ENCODE peak calls at places on chromosomes 16 and 17, in four cellular contexts. B, H, O and U are unnamed samples. For H3K4me1, the result is how much of the 10 kb centered on the place peaks cover.

GRCh38 chr16:56589141-56590039 is at the start of gene MT3:
- DNase-seq in B (no peak), H (no peak), O (no peak), U (no peak)

GRCh38 chr16:11367483-11367906 is 22.2 kb downstream of the RMI2 start:
- DNase-seq in B (no peak), H (no peak), O (no peak), U (no peak)

GRCh38 chr17:45732926-45733505 is 51.1 kb upstream of the CRHR1 start:
- DNase-seq in B (no peak), H (no peak), O (no peak), U (no peak)

GRCh38 chr16:73768786-73769203 is 527.8 kb upstream of the PSMD7 start:
- DNase-seq in B (no peak), H (peak), O (no peak), U (no peak)

GRCh38 chr16:31568577-31569359 is 41.1 kb downstream of the AHSP start:
- DNase-seq in B (peak), H (peak), O (no peak), U (peak)

GRCh38 chr17:40361063-40361924 is 3.2 kb downstream of the GJD3 start:
- DNase-seq in B (no peak), H (no peak), O (no peak), U (no peak)

GRCh38 chr17:80819422-80820164 is 172.0 kb upstream of the CHMP6 start:
- DNase-seq in B (no peak), H (no peak), O (no peak), U (no peak)

GRCh38 chr16:28984619-28985135 is at the start of gene LAT:
- DNase-seq in B (no peak), H (peak), O (no peak), U (no peak)

GRCh38 chr17:1992541-1992940 is 32.6 kb downstream of the RTN4RL1 start:
- DNase-seq in B (no peak), H (no peak), O (no peak), U (peak)

GRCh38 chr17:14197582-14197981 is 39.1 kb downstream of the CDRT15 start:
- DNase-seq in B (no peak), H (peak), O (no peak), U (no peak)

DNA sequence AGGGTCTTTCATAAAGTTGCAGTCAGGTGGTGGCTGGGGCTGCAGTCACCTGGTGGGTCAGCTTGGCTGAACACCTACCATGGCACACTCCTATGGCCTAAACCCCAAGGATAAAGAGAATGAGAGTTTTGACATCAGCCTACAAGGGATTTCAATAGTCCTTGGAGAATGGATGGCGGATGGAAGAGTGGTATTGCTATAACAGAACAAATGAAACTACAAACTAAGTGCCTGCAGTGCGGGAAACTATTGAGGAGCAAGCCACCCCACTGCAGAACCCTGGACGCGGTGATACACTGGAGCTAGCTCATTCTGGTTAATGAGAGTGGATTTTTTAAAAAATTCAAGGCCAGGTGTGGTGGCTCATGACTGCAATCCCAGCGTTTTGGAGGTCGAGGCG is 3.0 kb upstream of the PRPSAP2 start:
- DNase-seq in B (no peak), H (no peak), O (no peak), U (no peak)
- H3K4me3 ChIP-seq in B (no peak), H (no peak), O (no peak), U (peak)

DNA sequence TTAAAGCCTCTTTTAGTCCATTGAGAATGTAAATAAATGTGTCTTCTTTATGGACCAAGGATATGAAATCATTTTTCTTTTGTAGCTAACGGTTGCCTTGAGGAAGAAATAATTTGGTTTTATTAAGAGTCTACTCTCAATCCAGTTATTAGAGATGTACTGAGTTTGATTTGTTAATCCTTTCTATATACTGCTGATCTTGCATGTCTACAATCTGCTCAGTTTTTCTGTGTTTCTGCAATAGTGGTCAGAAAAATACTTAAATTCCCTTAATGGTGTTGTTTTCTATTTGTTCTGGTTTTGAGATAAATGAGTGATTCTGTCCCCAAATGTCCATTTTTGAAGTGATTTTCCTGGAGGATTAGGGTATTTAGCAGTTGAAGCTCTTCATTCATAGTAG is 54.9 kb downstream of the CYLD start:
- DNase-seq in B (no peak), H (no peak), O (no peak), U (no peak)
- H3K4me1 ChIP-seq in B (under half), H (under half), O (under half), U (under half)

DNA sequence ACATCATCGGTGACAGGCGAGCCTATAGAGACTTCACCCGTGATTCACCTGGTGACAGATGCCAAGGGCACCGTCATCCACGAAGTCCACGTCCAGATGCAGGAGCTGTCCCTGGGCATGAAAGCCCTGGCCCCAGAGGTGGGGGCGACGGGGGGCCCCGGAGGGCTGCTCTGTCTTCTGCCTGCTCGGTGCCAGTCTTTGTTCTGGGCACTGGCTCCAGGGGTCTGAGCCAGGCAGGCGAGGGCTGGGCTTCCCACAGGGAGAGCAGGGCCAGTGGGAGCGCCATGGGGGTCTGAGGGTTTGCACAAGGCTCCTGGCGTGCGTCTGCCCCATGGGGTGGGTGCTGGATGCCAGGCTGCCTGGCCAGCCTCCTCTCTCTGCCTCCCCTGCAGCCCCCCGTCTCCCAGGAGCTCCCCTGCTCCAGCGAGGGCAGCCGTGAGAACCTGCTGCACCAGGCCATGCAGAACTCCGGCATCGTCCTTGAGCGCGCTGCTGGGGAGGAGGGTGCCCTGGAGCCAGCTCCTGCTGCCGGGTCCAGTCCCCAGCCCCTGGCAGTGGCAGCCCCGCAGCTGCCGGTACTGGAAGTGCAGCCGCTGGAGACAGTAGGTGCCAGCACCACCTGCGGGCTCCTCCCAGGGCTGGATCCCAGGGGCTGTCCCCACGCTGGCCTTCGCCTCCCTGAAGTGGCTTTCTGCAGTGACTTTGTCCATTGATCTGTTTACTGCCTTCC is 3.0 kb upstream of the DNASE1L2 start:
- DNase-seq in B (no peak), H (no peak), O (no peak), U (no peak)
- H3K4me3 ChIP-seq in B (no peak), H (no peak), O (no peak), U (no peak)

DNA sequence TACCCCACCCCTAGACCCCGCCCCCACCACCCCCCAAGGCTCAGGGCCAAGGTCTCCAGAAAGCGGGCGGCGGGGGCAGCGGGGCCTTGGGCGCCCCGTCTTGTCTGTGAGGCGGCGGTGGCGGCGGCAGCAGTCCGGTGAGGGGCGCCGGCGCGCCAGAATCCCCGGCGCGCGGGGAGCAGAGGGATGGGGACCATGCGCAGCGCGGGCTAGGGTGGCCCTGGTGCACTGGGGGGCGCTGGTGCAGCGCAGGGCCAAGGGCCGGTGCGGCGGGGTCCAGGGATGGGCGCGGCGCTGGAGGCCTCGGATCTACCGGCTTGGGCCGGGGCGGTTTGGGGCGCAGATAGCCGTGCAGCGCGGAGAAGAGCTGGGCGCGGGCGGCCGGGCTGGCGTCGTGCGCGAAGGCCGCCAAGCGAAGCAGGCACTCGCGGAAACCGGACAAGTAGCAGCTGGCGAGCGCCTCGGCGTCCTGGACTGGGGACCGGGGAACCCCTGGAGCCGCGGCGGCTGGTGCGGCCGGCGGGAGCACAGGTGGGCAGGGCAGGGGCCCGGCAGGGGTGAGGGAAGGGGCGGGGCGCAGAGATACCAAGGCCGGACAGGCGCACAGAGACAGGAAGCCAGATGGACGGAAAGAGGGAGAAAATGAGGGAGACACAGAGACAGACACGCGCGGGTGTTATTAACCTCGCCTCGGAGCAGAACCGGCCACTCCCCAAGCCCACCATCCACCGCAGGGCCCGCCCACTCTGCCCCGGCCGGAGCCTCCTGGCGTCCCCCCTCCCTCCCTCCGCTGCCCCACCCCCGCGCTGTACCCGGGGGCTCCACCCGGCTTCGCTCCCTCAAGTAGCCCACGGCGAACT is 2.1 kb downstream of the HES7 start:
- DNase-seq in B (peak), H (peak), O (no peak), U (no peak)
- H3K4me1 ChIP-seq in B (under half), H (under half), O (half or more), U (half or more)

DNA sequence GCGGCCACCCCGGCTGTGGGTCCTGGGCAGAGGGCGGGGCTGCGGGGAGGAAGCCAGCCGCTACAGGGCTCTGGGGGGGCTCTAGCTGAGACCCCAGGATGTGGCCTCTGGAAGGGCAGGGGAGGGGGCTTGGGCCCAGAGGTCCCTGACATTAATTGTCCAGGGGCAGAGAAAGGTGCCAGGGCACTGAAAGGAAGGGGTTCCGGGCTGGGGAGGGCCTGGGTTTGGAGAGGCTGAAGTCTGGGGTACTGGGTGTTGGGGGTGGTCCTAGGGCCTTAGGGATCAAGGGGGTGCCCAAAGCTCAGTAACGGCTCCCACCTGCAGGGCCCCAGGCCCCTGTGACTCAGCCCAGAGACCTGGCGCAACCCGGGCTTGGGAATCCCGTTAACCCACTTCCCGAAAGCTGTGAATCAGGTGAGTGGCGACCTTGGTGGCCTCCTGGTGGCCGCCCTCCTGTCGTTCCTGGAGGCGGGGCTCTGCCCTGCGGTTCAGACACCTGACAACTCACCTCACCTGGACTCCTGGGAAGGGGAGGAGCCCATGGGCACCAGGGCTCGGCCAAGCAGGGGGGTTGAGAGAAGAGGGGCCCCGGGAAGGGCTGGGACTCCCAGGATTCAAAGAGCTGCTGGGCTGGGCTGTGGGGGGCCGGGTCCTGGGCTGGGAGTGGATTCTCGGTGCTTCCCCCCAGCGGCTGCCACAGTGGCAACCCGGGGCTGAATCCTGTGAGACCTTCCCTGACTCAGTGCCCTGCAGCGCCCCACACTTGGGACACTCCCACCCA is 465 bp upstream of the PRSS22 start:
- DNase-seq in B (no peak), H (no peak), O (no peak), U (no peak)
- H3K4me3 ChIP-seq in B (no peak), H (no peak), O (peak), U (no peak)

GRCh38 chr17:81959362-81960129 is 1.4 kb downstream of the NOTUM start:
- DNase-seq in B (peak), H (peak), O (no peak), U (peak)

GRCh38 chr17:81961554-81962498 is 839 bp upstream of the NOTUM start:
- DNase-seq in B (no peak), H (peak), O (no peak), U (no peak)

GRCh38 chr17:81958633-81959342 is 2.2 kb downstream of the NOTUM start:
- DNase-seq in B (peak), H (peak), O (no peak), U (no peak)

GRCh38 chr17:81961087-81961514 is at the start of gene NOTUM:
- DNase-seq in B (peak), H (peak), O (no peak), U (no peak)

GRCh38 chr17:81960130-81960958 is 643 bp downstream of the NOTUM start:
- DNase-seq in B (peak), H (peak), O (no peak), U (no peak)
- H3K4me1 ChIP-seq in B (under half), H (under half), O (under half), U (under half)

GRCh38 chr16:23303685-23304084 is 1.6 kb downstream of the SCNN1B start:
- DNase-seq in B (no peak), H (no peak), O (no peak), U (no peak)

GRCh38 chr16:23298290-23298689 is 3.8 kb upstream of the SCNN1B start:
- DNase-seq in B (no peak), H (no peak), O (no peak), U (no peak)

GRCh38 chr16:23304620-23305019 is 2.5 kb downstream of the SCNN1B start:
- DNase-seq in B (no peak), H (no peak), O (no peak), U (no peak)

GRCh38 chr16:23302045-23302956 is at the start of gene SCNN1B:
- DNase-seq in B (no peak), H (no peak), O (no peak), U (no peak)

GRCh38 chr16:23301251-23302044 is 654 bp upstream of the SCNN1B start:
- DNase-seq in B (no peak), H (no peak), O (no peak), U (no peak)
- H3K4me3 ChIP-seq in B (no peak), H (no peak), O (peak), U (peak)

GRCh38 chr17:42672038-42672437 is 4.8 kb downstream of the PLEKHH3 start:
- DNase-seq in B (no peak), H (peak), O (no peak), U (no peak)

GRCh38 chr17:42675348-42675983 is 1.3 kb downstream of the PLEKHH3 start:
- DNase-seq in B (no peak), H (peak), O (no peak), U (peak)

GRCh38 chr17:42673885-42674754 is 2.7 kb downstream of the PLEKHH3 start:
- DNase-seq in B (peak), H (peak), O (no peak), U (peak)

GRCh38 chr17:42674755-42675347 is 1.9 kb downstream of the PLEKHH3 start:
- DNase-seq in B (no peak), H (peak), O (no peak), U (no peak)

GRCh38 chr17:42673266-42673884 is 3.4 kb downstream of the PLEKHH3 start:
- DNase-seq in B (no peak), H (peak), O (no peak), U (no peak)
- H3K4me1 ChIP-seq in B (under half), H (under half), O (half or more), U (half or more)

GRCh38 chr16:87543436-87544191 is 50.8 kb upstream of the ZCCHC14 start:
- DNase-seq in B (no peak), H (no peak), O (no peak), U (no peak)
- H3K4me3 ChIP-seq in B (no peak), H (no peak), O (no peak), U (no peak)